ENCODE peak calls at places on chromosomes 2 and 18, in eight cellular contexts. H is HCT116, V is IMR-90, N is fibroblast of lung, U is GM23338, C is mammary epithelial cell, A is OCI-LY7, K is SK-N-SH. T is an unnamed sample.

GRCh38 chr2:174577967-174578589 is 19.5 kb downstream of the WIPF1 start:
- DNase-seq in A (peak; percentile 69), H (no peak), U (peak; percentile 61), C (peak; percentile 41), V (peak; percentile 73), N (peak; percentile 61), K (peak; percentile 51), T (peak; percentile 60)

GRCh38 chr2:239098288-239098970 is 250.5 kb downstream of the TWIST2 start:
- DNase-seq in V (no peak), K (no peak), N (no peak), A (no peak), U (no peak), H (no peak), C (peak; percentile 87), T (no peak)

GRCh38 chr2:216553093-216553478 is 54.4 kb downstream of the RPL37A start:
- DNase-seq in V (peak; percentile 78), N (peak; percentile 66), K (no peak), C (peak; percentile 42), A (no peak), H (no peak), U (peak; percentile 33), T (no peak)

GRCh38 chr2:152499921-152500320 is 164.9 kb downstream of the FMNL2 start:
- DNase-seq in K (peak; percentile 30), C (no peak), U (no peak), V (peak; percentile 37), A (no peak), H (no peak), N (peak; percentile 44), T (no peak)

GRCh38 chr2:74835831-74836674 is 2.1 kb downstream of the HK2 start:
- DNase-seq in N (peak; percentile 38), V (peak; percentile 53), H (peak; percentile 51), A (peak; percentile 80), U (peak; percentile 91), C (peak; percentile 42), K (peak; percentile 75), T (peak; percentile 38)

GRCh38 chr2:174449033-174449432 is 37.8 kb downstream of the GPR155 start:
- DNase-seq in V (peak; percentile 41), C (no peak), H (no peak), A (no peak), N (no peak), U (no peak), K (no peak), T (no peak)

GRCh38 chr2:197813093-197813787 is 8.8 kb downstream of the PLCL1 start:
- DNase-seq in K (peak; percentile 36), C (peak; percentile 41), A (peak; percentile 28), V (peak; percentile 52), N (peak; percentile 43), H (peak; percentile 12), U (peak; percentile 50), T (no peak)

GRCh38 chr18:77145364-77145901 is 12.8 kb upstream of the MBP start:
- DNase-seq in A (no peak), N (no peak), H (no peak), V (no peak), K (no peak), C (no peak), U (no peak), T (no peak)

GRCh38 chr2:8452979-8453903 is 228.6 kb upstream of the ID2 start:
- DNase-seq in K (no peak), U (no peak), V (peak; percentile 14), C (no peak), A (no peak), H (no peak), N (peak; percentile 63), T (no peak)

GRCh38 chr2:60247471-60247870 is 306.0 kb downstream of the BCL11A start:
- DNase-seq in H (no peak), A (no peak), V (no peak), K (no peak), N (no peak), U (peak; percentile 16), C (no peak), T (no peak)

GRCh38 chr2:43201016-43201415 is 25.4 kb downstream of the ZFP36L2 start:
- DNase-seq in V (no peak), K (no peak), H (no peak), A (no peak), C (no peak), N (no peak), U (no peak), T (no peak)

GRCh38 chr2:98608962-98609604 is 694 bp downstream of the UNC50 start:
- DNase-seq in H (no peak), U (peak; percentile 41), C (peak; percentile 29), A (peak; percentile 24), K (peak; percentile 71), V (peak; percentile 58), N (peak; percentile 61), T (no peak)

GRCh38 chr2:172402184-172402583 is 25.2 kb upstream of the ITGA6 start:
- DNase-seq in V (no peak), K (no peak), N (no peak), H (no peak), U (no peak), A (no peak), C (no peak), T (no peak)

GRCh38 chr2:3349211-3349693 is 28.4 kb downstream of the EIPR1 start:
- DNase-seq in N (peak; percentile 60), K (no peak), C (peak; percentile 29), U (no peak), A (no peak), H (no peak), V (peak; percentile 17), T (no peak)

GRCh38 chr2:237158194-237158593 is 72.5 kb downstream of the COPS8 start:
- DNase-seq in U (no peak), H (no peak), A (no peak), C (no peak), N (no peak), V (no peak), K (no peak), T (no peak)

GRCh38 chr2:199273043-199273647 is 184.6 kb downstream of the SATB2 start:
- DNase-seq in C (peak; percentile 26), H (no peak), V (peak; percentile 63), N (peak; percentile 84), U (no peak), A (no peak), K (no peak), T (no peak)

GRCh38 chr2:133271105-133271504 is 297.2 kb downstream of the NCKAP5 start:
- DNase-seq in C (no peak), V (peak; percentile 61), H (no peak), N (peak; percentile 77), A (no peak), K (no peak), U (no peak), T (no peak)

GRCh38 chr2:106096446-106097369 is 97.4 kb downstream of the UXS1 start:
- DNase-seq in C (no peak), H (no peak), N (no peak), A (no peak), U (no peak), K (no peak), V (no peak), T (peak; percentile 39)

GRCh38 chr2:241768850-241769249 is 7.8 kb upstream of the GAL3ST2 start:
- DNase-seq in U (no peak), H (no peak), K (peak; percentile 32), A (no peak), V (no peak), N (no peak), C (no peak), T (no peak)
- H4K20me1 ChIP-seq in U (no peaks in the 10 kb centered on the region), H (no peaks in the 10 kb centered on the region), K (no peaks in the 10 kb centered on the region), A (no peaks in the 10 kb centered on the region), V (no peaks in the 10 kb centered on the region), N (no peaks in the 10 kb centered on the region), C (peaks cover 2% of the 10 kb centered on the region), T (peaks cover 9% of the 10 kb centered on the region)

GRCh38 chr18:79749251-79750191 is 48.2 kb upstream of the KCNG2 start:
- DNase-seq in N (peak; percentile 46), U (no peak), K (no peak), A (no peak), V (peak; percentile 14), H (no peak), C (no peak), T (no peak)
- H4K20me1 ChIP-seq in N (no peaks in the 10 kb centered on the region), U (peaks cover 5% of the 10 kb centered on the region), K (no peaks in the 10 kb centered on the region), A (no peaks in the 10 kb centered on the region), V (no peaks in the 10 kb centered on the region), H (no peaks in the 10 kb centered on the region), C (peaks cover 2% of the 10 kb centered on the region), T (peaks cover 37% of the 10 kb centered on the region)

GRCh38 chr18:74571895-74572680 is 25.6 kb upstream of the ZNF407 start:
- DNase-seq in N (no peak), K (no peak), U (no peak), H (no peak), A (no peak), C (no peak), V (no peak), T (no peak)

GRCh38 chr18:74574916-74575315 is 22.8 kb upstream of the ZNF407 start:
- DNase-seq in C (no peak), N (no peak), H (no peak), U (no peak), K (no peak), A (no peak), V (no peak), T (no peak)

GRCh38 chr18:74573053-74573452 is 24.6 kb upstream of the ZNF407 start:
- DNase-seq in U (no peak), V (no peak), H (no peak), K (no peak), N (no peak), C (no peak), A (no peak), T (no peak)

GRCh38 chr18:74579704-74580103 is 18.0 kb upstream of the ZNF407 start:
- DNase-seq in V (no peak), A (no peak), K (no peak), N (no peak), U (peak; percentile 59), C (no peak), H (no peak), T (no peak)

DNA sequence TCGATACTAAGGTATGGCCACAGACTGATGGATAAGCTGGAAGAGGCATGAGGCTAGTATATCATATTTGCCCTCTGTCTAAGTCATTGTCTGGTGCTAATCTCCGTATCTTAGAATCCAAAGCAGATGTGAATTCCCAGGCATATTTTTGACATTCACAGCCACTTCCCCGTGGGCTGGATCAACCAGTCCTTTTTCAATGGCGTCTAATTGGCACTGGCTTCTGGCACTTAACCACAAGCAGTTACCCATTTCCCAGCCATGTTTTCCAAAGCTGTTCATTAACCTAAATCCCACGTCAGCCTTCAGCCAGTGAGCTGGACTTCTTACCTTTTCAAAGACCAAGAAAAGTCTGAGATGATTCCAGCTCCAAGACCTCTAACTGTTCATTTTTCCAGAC is 20.7 kb upstream of the ZNF407 start:
- DNase-seq in H (no peak), A (no peak), V (no peak), K (peak; percentile 57), U (no peak), N (no peak), C (no peak), T (no peak)
- H4K20me1 ChIP-seq in H (no peaks in the 10 kb centered on the region), A (no peaks in the 10 kb centered on the region), V (no peaks in the 10 kb centered on the region), K (no peaks in the 10 kb centered on the region), U (no peaks in the 10 kb centered on the region), N (no peaks in the 10 kb centered on the region), C (no peaks in the 10 kb centered on the region), T (no peaks in the 10 kb centered on the region)

GRCh38 chr18:21093133-21093532 is 18.5 kb downstream of the ROCK1 start:
- DNase-seq in C (no peak), U (no peak), N (no peak), V (no peak), H (no peak), K (no peak), A (no peak), T (no peak)
- H4K20me1 ChIP-seq in C (peaks cover 7% of the 10 kb centered on the region), U (peaks cover 25% of the 10 kb centered on the region), N (peaks cover 2% of the 10 kb centered on the region), V (peaks cover 62% of the 10 kb centered on the region), H (no peaks in the 10 kb centered on the region), K (peaks cover 88% of the 10 kb centered on the region), A (peaks cover 4% of the 10 kb centered on the region), T (peaks cover 59% of the 10 kb centered on the region)